ENCODE peak calls at places on chromosomes 12 and 14, in eight cellular contexts. J is mesenchymal stem cell, T is retina, H is dermis blood vessel endothelial cell, D is sigmoid colon, W is fibroblast of gingiva, P is adipocyte, Y is ACHN. O is an unnamed sample.

GRCh38 chr12:124994435-124994975 is 1.1 kb downstream of the BRI3BP start:
- DNase-seq in J (no peak), H (no peak), Y (peak), P (no peak), T (no peak), D (no peak), W (no peak), O (no peak)

GRCh38 chr14:67426983-67427601 is 15.1 kb upstream of the PLEK2 start:
- DNase-seq in H (peak), P (peak), Y (peak), J (peak), T (peak), W (peak), D (peak), O (peak)

GRCh38 chr12:11130999-11131398 is 3.4 kb downstream of the TAS2R30 start:
- DNase-seq in Y (no peak), D (no peak), J (no peak), T (no peak), P (no peak), H (no peak), W (no peak), O (no peak)

GRCh38 chr14:45194964-45195363 is 58.0 kb downstream of the MIS18BP1 start:
- DNase-seq in Y (no peak), J (no peak), T (no peak), W (no peak), P (no peak), H (no peak), D (no peak), O (no peak)

GRCh38 chr12:3727877-3728632 is 24.9 kb downstream of the CRACR2A start:
- DNase-seq in D (no peak), J (peak), T (no peak), W (peak), H (no peak), P (peak), Y (no peak), O (peak)

GRCh38 chr14:51860836-51861583 is 598 bp downstream of the GNG2 start:
- DNase-seq in Y (no peak), T (no peak), J (peak), D (no peak), P (peak), H (peak), W (no peak), O (peak)

GRCh38 chr12:92779902-92780301 is 77.1 kb downstream of the PLEKHG7 start:
- DNase-seq in W (peak), P (peak), H (no peak), Y (no peak), T (no peak), J (peak), D (no peak), O (no peak)

GRCh38 chr12:124030510-124030909 is 57.5 kb downstream of the ZNF664 start:
- DNase-seq in Y (no peak), W (peak), T (no peak), H (peak), P (peak), D (no peak), J (peak), O (peak)

GRCh38 chr12:121579190-121579791 is 1.5 kb downstream of the KDM2B start:
- DNase-seq in D (peak), H (peak), T (peak), W (no peak), P (peak), Y (peak), J (peak), O (peak)

GRCh38 chr12:2376855-2377657 is 324.3 kb downstream of the CACNA1C start:
- DNase-seq in D (peak), P (no peak), W (no peak), J (no peak), Y (no peak), T (peak), H (no peak), O (no peak)

GRCh38 chr12:126051611-126052107 is 986.4 kb downstream of the AACS start:
- DNase-seq in W (peak), Y (no peak), J (no peak), H (no peak), P (peak), T (no peak), D (no peak), O (peak)

GRCh38 chr14:24139272-24139934 is 2.0 kb downstream of the EMC9 start:
- DNase-seq in W (no peak), D (no peak), J (no peak), H (no peak), P (no peak), Y (no peak), T (no peak), O (no peak)

GRCh38 chr12:6067152-6067916 is 57.1 kb downstream of the VWF start:
- DNase-seq in T (no peak), P (no peak), W (peak), H (peak), D (no peak), Y (peak), J (no peak), O (peak)

GRCh38 chr12:123267991-123268843 is 3.4 kb downstream of the CDK2AP1 start:
- DNase-seq in P (peak), W (no peak), T (peak), D (no peak), Y (no peak), H (peak), J (no peak), O (peak)

GRCh38 chr12:84911331-84912190 is 1.0 kb downstream of the SLC6A15 start:
- DNase-seq in D (no peak), P (peak), T (peak), J (peak), Y (peak), W (peak), H (peak), O (peak)

GRCh38 chr12:131896080-131896810 is 1.8 kb downstream of the ULK1 start:
- DNase-seq in W (peak), Y (peak), J (peak), H (peak), T (peak), D (peak), P (peak), O (peak)

GRCh38 chr12:29572938-29573337 is 75.5 kb upstream of the OVCH1 start:
- DNase-seq in J (no peak), P (no peak), H (no peak), Y (no peak), D (no peak), W (no peak), T (no peak), O (no peak)

GRCh38 chr14:25259470-25259869 is 209.5 kb upstream of the STXBP6 start:
- DNase-seq in H (no peak), T (no peak), D (no peak), Y (no peak), J (no peak), W (no peak), P (no peak), O (no peak)

GRCh38 chr14:90649557-90650135 is 166.6 kb downstream of the TTC7B start:
- DNase-seq in P (no peak), D (no peak), Y (no peak), H (no peak), T (no peak), W (no peak), J (no peak), O (no peak)

GRCh38 chr12:113072136-113072535 is 15.6 kb downstream of the DTX1 start:
- DNase-seq in Y (no peak), P (no peak), W (no peak), D (no peak), H (no peak), J (no peak), T (no peak), O (no peak)

GRCh38 chr12:93122569-93123091 is 193.5 kb upstream of the EEA1 start:
- DNase-seq in W (no peak), Y (peak), T (no peak), P (no peak), J (no peak), D (no peak), H (no peak), O (no peak)

GRCh38 chr12:124338448-124338847 is 43.6 kb downstream of the RFLNA start:
- DNase-seq in W (no peak), D (no peak), Y (no peak), H (no peak), J (no peak), P (no peak), T (no peak), O (no peak)

GRCh38 chr12:26651566-26652188 is 181.3 kb downstream of the ITPR2 start:
- DNase-seq in Y (peak), P (peak), W (peak), H (peak), J (peak), D (no peak), T (peak), O (peak)

GRCh38 chr12:6632026-6632978 is 3.5 kb downstream of the LPAR5 start:
- DNase-seq in H (no peak), J (no peak), W (no peak), T (peak), P (no peak), D (no peak), Y (peak), O (no peak)

GRCh38 chr14:93219103-93219726 is 12.2 kb downstream of the UBR7 start:
- DNase-seq in H (peak), P (peak), Y (peak), T (no peak), W (peak), D (no peak), J (peak), O (peak)

GRCh38 chr12:57766464-57767311 is at the start of gene CYP27B1:
- DNase-seq in Y (peak), H (no peak), T (peak), P (peak), J (no peak), D (no peak), W (peak), O (peak)

GRCh38 chr12:63042646-63043045 is 107.7 kb upstream of the PPM1H start:
- DNase-seq in P (peak), J (no peak), H (peak), Y (no peak), W (no peak), D (no peak), T (no peak), O (no peak)

GRCh38 chr14:105087308-105087962 is 22.2 kb upstream of the GPR132 start:
- DNase-seq in W (peak), H (peak), Y (peak), T (peak), J (peak), D (peak), P (peak), O (peak)

GRCh38 chr12:46509135-46509534 is 136.6 kb upstream of the SLC38A2 start:
- DNase-seq in Y (no peak), J (no peak), T (no peak), W (no peak), H (no peak), P (no peak), D (no peak), O (no peak)

GRCh38 chr14:102911991-102912761 is 10.3 kb upstream of the AMN start:
- DNase-seq in D (peak), Y (no peak), T (no peak), P (no peak), H (no peak), J (no peak), W (no peak), O (no peak)

GRCh38 chr14:71061458-71061857 is 154.2 kb downstream of the PCNX1 start:
- DNase-seq in W (no peak), J (no peak), H (no peak), D (no peak), T (no peak), P (peak), Y (no peak), O (no peak)

GRCh38 chr12:13293086-13293485 is 96.6 kb downstream of the EMP1 start:
- DNase-seq in J (no peak), H (no peak), D (no peak), T (no peak), W (no peak), Y (no peak), P (peak), O (peak)

GRCh38 chr14:92719421-92719820 is 29.0 kb downstream of the LGMN start:
- DNase-seq in P (peak), J (peak), W (peak), H (no peak), D (no peak), Y (no peak), T (no peak), O (no peak)

GRCh38 chr12:46659032-46659703 is 166.6 kb downstream of the SLC38A4 start:
- DNase-seq in W (peak), Y (no peak), T (peak), H (peak), D (no peak), J (peak), P (peak), O (peak)

GRCh38 chr14:65637780-65638179 is 225.2 kb downstream of the FUT8 start:
- DNase-seq in H (no peak), T (no peak), P (no peak), D (no peak), J (no peak), Y (no peak), W (no peak), O (peak)

O was measured in astrocyte of the hippocampus.